ENCODE peak calls at places on chromosome 21, in four cellular contexts. N is IMR-90, G is mesenchymal stem cell, U is neuronal stem cell. R is an unnamed sample. For H3K27me3, the result is how much of the 10 kb centered on the place peaks cover.

GRCh38 chr21:15255359-15256157 is 190.8 kb upstream of the NRIP1 start:
- DNase-seq in N (no peak), G (no peak), U (no peak), R (no peak)

GRCh38 chr21:16079830-16080229 is 350.0 kb downstream of the USP25 start:
- DNase-seq in N (peak), G (peak), U (no peak), R (no peak)

GRCh38 chr21:19475525-19475924 is 1071.9 kb upstream of the TMPRSS15 start:
- DNase-seq in N (no peak), G (peak), U (no peak), R (no peak)

GRCh38 chr21:46599251-46599572 is 5.7 kb downstream of the S100B start:
- DNase-seq in N (peak), G (peak), U (peak), R (peak)

GRCh38 chr21:15682182-15682895 is 47.4 kb upstream of the USP25 start:
- DNase-seq in N (peak), G (peak), U (no peak), R (no peak)

GRCh38 chr21:30718239-30718909 is at the start of gene KRTAP21-3:
- DNase-seq in N (no peak), G (no peak), U (no peak), R (no peak)

GRCh38 chr21:15793547-15794235 is 63.9 kb downstream of the USP25 start:
- DNase-seq in N (no peak), G (no peak), U (no peak), R (no peak)

GRCh38 chr21:37348664-37349063 is 17.9 kb upstream of the DYRK1A start:
- DNase-seq in N (no peak), G (no peak), U (no peak), R (no peak)

GRCh38 chr21:15729674-15730483 is at the start of gene USP25:
- DNase-seq in N (peak), G (peak), U (peak), R (peak)

GRCh38 chr21:17454315-17455027 is 58.4 kb upstream of the CXADR start:
- DNase-seq in N (peak), G (peak), U (peak), R (peak)

GRCh38 chr21:30444204-30444603 is 4.1 kb downstream of the KRTAP15-1 start:
- DNase-seq in N (no peak), G (no peak), U (no peak), R (peak)

GRCh38 chr21:17925900-17926299 is 106.7 kb upstream of the C21orf91 start:
- DNase-seq in N (peak), G (peak), U (no peak), R (peak)

GRCh38 chr21:46253610-46254124 is 25.1 kb upstream of the LSS start:
- DNase-seq in N (peak), G (peak), U (no peak), R (peak)

GRCh38 chr21:46559291-46559983 is 45.4 kb downstream of the S100B start:
- DNase-seq in N (no peak), G (no peak), U (no peak), R (no peak)

GRCh38 chr21:37204580-37204979 is 62.6 kb downstream of the VPS26C start:
- DNase-seq in N (peak), G (peak), U (no peak), R (no peak)

GRCh38 chr21:16419188-16419874 is 689.5 kb downstream of the USP25 start:
- DNase-seq in N (peak), G (no peak), U (no peak), R (peak)

GRCh38 chr21:37045139-37045538 is 27.7 kb downstream of the PIGP start:
- DNase-seq in N (no peak), G (no peak), U (no peak), R (no peak)

GRCh38 chr21:25956993-25957714 is 213.4 kb downstream of the APP start:
- DNase-seq in N (peak), G (peak), U (no peak), R (no peak)

GRCh38 chr21:17003221-17003620 is 509.6 kb upstream of the CXADR start:
- DNase-seq in N (peak), G (peak), U (no peak), R (peak)

GRCh38 chr21:16418211-16418610 is 688.4 kb downstream of the USP25 start:
- DNase-seq in N (no peak), G (no peak), U (no peak), R (no peak)

GRCh38 chr21:16124397-16125130 is 394.8 kb downstream of the USP25 start:
- DNase-seq in N (peak), G (peak), U (no peak), R (no peak)

GRCh38 chr21:46100426-46100825 is 2.5 kb downstream of the COL6A2 start:
- DNase-seq in N (peak), G (peak), U (no peak), R (no peak)

GRCh38 chr21:20811702-20812101 is 186.5 kb upstream of the NCAM2 start:
- DNase-seq in N (no peak), G (no peak), U (no peak), R (no peak)

GRCh38 chr21:46515109-46515508 is 56.4 kb downstream of the DIP2A start:
- DNase-seq in N (peak), G (no peak), U (no peak), R (no peak)

GRCh38 chr21:15722591-15723324 is 7.0 kb upstream of the USP25 start:
- DNase-seq in N (no peak), G (no peak), U (no peak), R (peak)

GRCh38 chr21:15592271-15592860 is 137.4 kb upstream of the USP25 start:
- DNase-seq in N (peak), G (peak), U (peak), R (peak)

GRCh38 chr21:37155216-37155615 is 82.2 kb downstream of the TTC3 start:
- DNase-seq in N (peak), G (no peak), U (no peak), R (no peak)

GRCh38 chr21:28883931-28884330 is 108.7 kb downstream of the LTN1 start:
- DNase-seq in N (no peak), G (no peak), U (no peak), R (no peak)

GRCh38 chr21:29221259-29221744 is 77.4 kb upstream of the BACH1 start:
- DNase-seq in N (peak), G (no peak), U (no peak), R (no peak)

GRCh38 chr21:37429356-37429755 is 62.8 kb downstream of the DYRK1A start:
- DNase-seq in N (no peak), G (no peak), U (no peak), R (peak)

GRCh38 chr21:21921410-21922232 is 923.4 kb downstream of the NCAM2 start:
- DNase-seq in N (peak), G (peak), U (no peak), R (peak)

GRCh38 chr21:40795313-40795712 is 51.6 kb downstream of the DSCAM start:
- DNase-seq in N (no peak), G (no peak), U (no peak), R (no peak)

GRCh38 chr21:29300547-29301138 is 1.9 kb downstream of the BACH1 start:
- DNase-seq in N (peak), G (no peak), U (no peak), R (no peak)

GRCh38 chr21:30194701-30195299 is 21.1 kb downstream of the CLDN8 start:
- DNase-seq in N (no peak), G (peak), U (peak), R (peak)

GRCh38 chr21:46155514-46156377 is at the start of gene FTCD:
- DNase-seq in N (no peak), G (no peak), U (no peak), R (no peak)

GRCh38 chr21:41133896-41134522 is 34.0 kb upstream of the BACE2 start:
- DNase-seq in N (peak), G (peak), U (peak), R (peak)

GRCh38 chr21:23887709-23888303 is 1719.5 kb downstream of the MRPL39 start:
- DNase-seq in N (no peak), G (no peak), U (no peak), R (no peak)

GRCh38 chr21:34886554-34887385 is 162.3 kb downstream of the RUNX1 start:
- DNase-seq in N (no peak), G (peak), U (no peak), R (peak)
- H2BK120ac ChIP-seq in N (peak), G (peak), U (no peak), R (no peak)

DNA sequence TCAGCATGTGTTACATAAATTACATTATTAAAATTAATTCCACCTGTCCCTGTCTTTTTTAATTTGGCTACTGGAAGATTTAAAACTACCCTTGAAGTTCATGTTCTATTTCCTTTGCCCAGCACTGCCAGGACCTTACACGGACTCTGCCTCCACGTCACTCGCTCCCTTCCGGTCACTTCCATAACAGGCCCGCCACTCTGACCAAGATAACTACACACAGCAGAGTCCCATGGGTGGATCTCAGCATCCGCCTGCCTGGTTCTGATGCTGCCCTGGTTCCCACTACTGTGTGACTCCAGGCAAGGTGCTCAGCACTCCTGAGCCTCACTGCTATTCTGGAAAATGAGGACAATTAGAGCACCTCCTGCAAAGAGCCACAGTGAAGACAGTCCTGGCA is 153.3 kb upstream of the ERG start:
- DNase-seq in N (no peak), G (no peak), U (no peak), R (no peak)
- H3K27me3 ChIP-seq in N (half or more), G (under half), U (under half), R (under half)

GRCh38 chr21:35540950-35541632 is 492.0 kb upstream of the RUNX1 start:
- DNase-seq in N (no peak), G (no peak), U (no peak), R (no peak)

GRCh38 chr21:35548904-35549615 is 500.0 kb upstream of the RUNX1 start:
- DNase-seq in N (no peak), G (peak), U (no peak), R (no peak)

GRCh38 chr21:35547946-35548774 is 499.1 kb upstream of the RUNX1 start:
- DNase-seq in N (no peak), G (no peak), U (no peak), R (no peak)

DNA sequence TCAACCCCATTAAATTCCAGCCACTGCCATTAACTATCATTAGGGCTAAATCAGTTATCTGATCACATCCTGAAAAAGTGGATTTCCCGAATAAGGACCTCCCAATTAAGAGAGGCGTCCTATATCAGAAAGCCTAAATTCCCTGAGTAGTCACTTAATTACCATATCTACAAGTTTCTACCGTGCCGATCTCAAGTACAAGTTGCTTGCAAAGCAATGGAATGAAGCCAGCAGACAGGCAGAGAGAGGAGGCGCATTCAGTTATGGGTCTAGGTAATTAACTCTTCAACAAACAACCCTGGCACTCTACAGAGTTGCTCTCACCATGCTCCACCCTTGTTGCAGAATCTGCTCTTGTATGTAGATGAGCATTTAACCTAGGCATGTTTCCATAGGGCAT is 494.6 kb upstream of the RUNX1 start:
- DNase-seq in N (no peak), G (no peak), U (no peak), R (no peak)
- H2AK5ac ChIP-seq in N (no peak), G (no peak), U (no peak), R (no peak)

DNA sequence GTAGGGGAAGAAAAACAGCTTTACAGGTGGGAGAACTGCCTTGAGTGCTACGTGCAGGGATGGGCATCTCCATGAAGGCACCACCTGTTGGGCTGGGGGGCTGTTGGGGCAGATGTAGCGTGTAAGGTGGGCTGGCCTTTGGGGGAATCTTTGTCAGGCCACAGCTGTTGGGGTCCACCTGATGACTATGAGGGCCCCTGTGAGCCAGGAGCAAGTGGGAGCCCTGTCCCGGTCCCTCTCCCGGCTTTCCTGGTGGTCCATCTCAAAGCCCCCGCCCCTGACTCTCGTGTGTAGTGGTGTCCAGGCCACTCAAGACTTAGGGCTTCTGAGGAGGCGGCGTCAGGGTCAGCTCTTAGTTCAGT is 13.5 kb downstream of the SLC37A1 start:
- DNase-seq in N (no peak), G (no peak), U (no peak), R (no peak)
- H2BK120ac ChIP-seq in N (no peak), G (no peak), U (no peak), R (no peak)

GRCh38 chr21:27380303-27380702 is 413.4 kb upstream of the ADAMTS5 start:
- DNase-seq in N (no peak), G (no peak), U (no peak), R (no peak)
- H3K27me3 ChIP-seq in N (under half), G (under half), U (under half), R (under half)

DNA sequence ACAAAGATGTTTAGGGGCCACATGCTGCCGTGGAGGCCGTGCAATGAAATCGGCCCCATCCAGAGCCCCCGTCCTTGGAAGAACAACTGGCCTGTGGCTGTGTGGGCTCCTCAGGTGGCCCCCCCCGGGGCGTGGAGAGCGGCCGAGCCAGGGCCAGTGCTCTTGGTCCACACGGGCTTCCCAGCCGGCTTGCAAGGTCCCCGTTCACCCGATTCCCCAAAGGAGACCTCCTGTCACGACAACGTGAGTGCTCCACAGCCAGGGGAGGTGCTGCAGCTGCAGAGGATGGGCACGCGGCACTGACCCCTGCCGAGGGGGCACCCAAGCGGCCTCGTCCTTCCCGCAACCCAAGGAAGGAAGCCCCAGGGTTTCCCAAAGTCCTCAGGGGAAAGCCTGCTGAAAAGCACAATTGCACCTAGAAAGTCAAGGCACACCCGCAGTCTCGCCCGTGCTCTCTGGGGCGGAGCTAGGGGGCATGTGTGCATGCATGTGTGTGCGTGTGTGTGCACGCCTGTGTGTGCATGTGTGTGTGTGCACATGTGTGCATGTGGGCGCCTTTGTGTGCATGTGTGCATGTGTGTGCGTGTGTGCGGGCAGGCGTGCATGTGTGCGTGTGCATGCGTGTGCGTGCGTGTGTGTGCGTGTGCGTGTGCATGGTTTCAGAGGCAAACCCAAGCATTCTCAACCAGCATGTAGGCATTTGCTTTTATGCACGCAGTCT is 48.2 kb downstream of the SLX9 start:
- DNase-seq in N (no peak), G (no peak), U (no peak), R (no peak)
- H2AK5ac ChIP-seq in N (no peak), G (no peak), U (peak), R (no peak)

GRCh38 chr21:33286076-33286475 is 19.9 kb downstream of the IL10RB start:
- DNase-seq in N (no peak), G (no peak), U (no peak), R (no peak)
- H2BK120ac ChIP-seq in N (peak), G (no peak), U (no peak), R (no peak)

GRCh38 chr21:35034203-35034926 is 14.7 kb downstream of the RUNX1 start:
- DNase-seq in N (no peak), G (no peak), U (no peak), R (no peak)
- H3K27me3 ChIP-seq in N (under half), G (under half), U (under half), R (under half)

GRCh38 chr21:32423846-32424535 is 11.5 kb downstream of the EVA1C start:
- DNase-seq in N (no peak), G (no peak), U (no peak), R (no peak)
- H2AK5ac ChIP-seq in N (no peak), G (no peak), U (no peak), R (no peak)

GRCh38 chr21:43767498-43767979 is 8.6 kb downstream of the CSTB start:
- DNase-seq in N (no peak), G (no peak), U (no peak), R (no peak)
- H2BK120ac ChIP-seq in N (peak), G (peak), U (no peak), R (no peak)

R was measured in mesendoderm.